ENCODE peak calls at places on chromosomes 16 and 17, in nine cellular contexts. U is B cell; F is kidney epithelial cell; O is ovary; N is neural crest cell; D is pancreas; Y is BJ; P is cardiac fibroblast; W is CD4-positive, alpha-beta T cell. Q is an unnamed sample.

GRCh38 chr16:75929056-75929455 is 202.8 kb upstream of the CPHXL start:
- DNase-seq in U (no peak), F (no peak), O (no peak), N (no peak), D (no peak), Y (no peak), P (no peak), W (no peak), Q (no peak)

GRCh38 chr17:37089998-37090397 is 141.2 kb downstream of the AATF start:
- DNase-seq in U (no peak), F (no peak), O (no peak), N (no peak), D (no peak), Y (no peak), P (no peak), W (peak; percentile 7), Q (no peak)

GRCh38 chr16:69798466-69798865 is 36.3 kb downstream of the WWP2 start:
- DNase-seq in U (no peak), F (no peak), O (no peak), N (no peak), D (no peak), Y (no peak), P (peak; percentile 34), W (no peak), Q (no peak)

GRCh38 chr16:72530434-72530833 is 358.5 kb upstream of the PMFBP1 start:
- DNase-seq in U (no peak), F (no peak), O (no peak), N (no peak), D (no peak), Y (no peak), P (peak; percentile 97), W (no peak), Q (no peak)

GRCh38 chr17:43591750-43592562 is 45.8 kb upstream of the ETV4 start:
- DNase-seq in U (no peak), F (no peak), O (peak; percentile 79), N (no peak), D (no peak), Y (no peak), P (peak; percentile 93), W (no peak), Q (peak; percentile 63)

GRCh38 chr17:74671031-74671771 is 41.5 kb downstream of the CD300LF start:
- DNase-seq in U (peak; percentile 57), F (peak; percentile 1), O (peak; percentile 22), N (peak; percentile 90), D (peak; percentile 69), Y (no peak), P (peak; percentile 76), W (peak; percentile 68), Q (peak; percentile 58)

GRCh38 chr16:29736112-29736511 is 9.7 kb downstream of the C16orf54 start:
- DNase-seq in U (no peak), F (no peak), O (no peak), N (no peak), D (no peak), Y (no peak), P (no peak), W (no peak), Q (no peak)

GRCh38 chr17:8885968-8886674 is 18.6 kb upstream of the PIK3R6 start:
- DNase-seq in U (no peak), F (no peak), O (no peak), N (no peak), D (no peak), Y (no peak), P (no peak), W (no peak), Q (no peak)

GRCh38 chr17:78885956-78886355 is 17.0 kb downstream of the CEP295NL start:
- DNase-seq in U (no peak), F (no peak), O (no peak), N (no peak), D (no peak), Y (no peak), P (no peak), W (no peak), Q (no peak)

GRCh38 chr17:78528541-78528940 is 48.7 kb downstream of the DNAH17 start:
- DNase-seq in U (no peak), F (no peak), O (no peak), N (no peak), D (no peak), Y (no peak), P (no peak), W (no peak), Q (no peak)

GRCh38 chr17:79661292-79662041 is 50.6 kb upstream of the RBFOX3 start:
- DNase-seq in U (no peak), F (no peak), O (no peak), N (no peak), D (no peak), Y (no peak), P (no peak), W (no peak), Q (no peak)

GRCh38 chr17:36657390-36657762 is 56.0 kb downstream of the MRM1 start:
- DNase-seq in U (no peak), F (no peak), O (no peak), N (no peak), D (no peak), Y (no peak), P (no peak), W (no peak), Q (no peak)

GRCh38 chr16:50067290-50067853 is 1.6 kb downstream of the HEATR3 start:
- DNase-seq in U (no peak), F (no peak), O (peak; percentile 23), N (peak; percentile 8), D (no peak), Y (no peak), P (peak; percentile 71), W (no peak), Q (peak; percentile 38)

GRCh38 chr17:30590086-30590485 is 112.9 kb downstream of the GOSR1 start:
- DNase-seq in U (no peak), F (no peak), O (no peak), N (no peak), D (no peak), Y (no peak), P (no peak), W (no peak), Q (no peak)

GRCh38 chr17:37168731-37169353 is 206.9 kb upstream of the C17orf78 start:
- DNase-seq in U (no peak), F (no peak), O (no peak), N (no peak), D (no peak), Y (no peak), P (no peak), W (no peak), Q (no peak)

GRCh38 chr17:50111687-50112655 is 16.8 kb downstream of the PDK2 start:
- DNase-seq in U (no peak), F (no peak), O (no peak), N (peak; percentile 32), D (peak; percentile 58), Y (no peak), P (no peak), W (no peak), Q (no peak)

GRCh38 chr16:10040136-10041080 is 141.8 kb downstream of the GRIN2A start:
- DNase-seq in U (no peak), F (no peak), O (no peak), N (no peak), D (no peak), Y (no peak), P (no peak), W (no peak), Q (no peak)

GRCh38 chr17:44561237-44561623 is 3.9 kb downstream of the FZD2 start:
- DNase-seq in U (no peak), F (no peak), O (no peak), N (no peak), D (no peak), Y (no peak), P (no peak), W (no peak), Q (no peak)

GRCh38 chr17:66904760-66905637 is 59.5 kb upstream of the CACNG4 start:
- DNase-seq in U (no peak), F (no peak), O (peak; percentile 37), N (no peak), D (peak; percentile 74), Y (no peak), P (peak; percentile 60), W (no peak), Q (peak; percentile 49)

GRCh38 chr17:16941072-16941641 is 30.8 kb downstream of the TNFRSF13B start:
- DNase-seq in U (no peak), F (no peak), O (no peak), N (no peak), D (peak; percentile 8), Y (no peak), P (no peak), W (no peak), Q (no peak)

GRCh38 chr16:47983999-47984580 is 171.7 kb downstream of the ABCC12 start:
- DNase-seq in U (no peak), F (no peak), O (no peak), N (no peak), D (no peak), Y (no peak), P (no peak), W (no peak), Q (no peak)

GRCh38 chr17:12485361-12485911 is 180.3 kb upstream of the MYOCD start:
- DNase-seq in U (no peak), F (no peak), O (no peak), N (no peak), D (no peak), Y (no peak), P (peak; percentile 6), W (no peak), Q (no peak)
- TF ChIP-seq CTCF in U (no peak), F (no peak), O (no peak), N (no peak), D (no peak), Y (no peak), P (no peak), W (no peak), Q (no peak)

DNA sequence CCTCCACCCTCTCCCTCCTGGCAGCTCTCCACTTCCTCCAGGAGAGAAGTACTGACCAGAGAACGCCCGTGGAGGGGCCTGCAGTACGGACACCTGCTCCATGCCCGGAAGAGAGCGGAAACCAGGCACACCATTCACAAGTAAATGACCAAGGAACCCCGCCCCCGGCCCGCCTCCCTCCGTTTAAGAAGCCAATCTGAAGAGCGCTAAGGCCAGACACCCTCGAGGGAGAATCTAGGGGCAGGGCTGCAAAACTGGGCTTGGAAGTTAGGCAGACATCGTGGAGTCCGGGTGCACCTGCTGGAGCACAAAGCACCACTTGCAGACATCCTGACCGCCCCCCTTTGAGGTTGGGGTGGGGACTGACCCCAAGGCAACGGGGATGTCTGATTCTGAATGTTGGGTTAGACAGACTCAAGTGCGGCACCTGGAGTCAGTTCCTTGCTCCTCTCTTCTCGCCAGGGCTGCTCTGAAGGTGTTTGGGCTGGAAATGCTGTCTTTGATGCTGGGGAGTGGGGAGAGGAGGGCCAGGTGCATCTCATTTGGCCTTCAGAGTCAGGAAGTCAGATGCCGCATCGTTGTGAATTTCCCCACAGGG is 964 bp upstream of the FAAP100 start:
- DNase-seq in U (peak; percentile 81), F (peak; percentile 56), O (peak; percentile 65), N (peak; percentile 40), D (no peak), Y (no peak), P (peak; percentile 83), W (peak; percentile 66), Q (no peak)
- TF ChIP-seq CTCF in U (no peak), F (peak; percentile 24), O (no peak), N (no peak), D (no peak), Y (peak; percentile 11), P (no peak), W (peak; percentile 0), Q (no peak)

GRCh38 chr17:82615084-82616020 is 32.9 kb downstream of the WDR45B start:
- DNase-seq in U (no peak), F (no peak), O (no peak), N (no peak), D (no peak), Y (no peak), P (no peak), W (no peak), Q (no peak)
- TF ChIP-seq CTCF in U (no peak), F (peak; percentile 20), O (no peak), N (no peak), D (no peak), Y (no peak), P (no peak), W (no peak), Q (peak; percentile 10)

GRCh38 chr17:73646409-73647305 is 2.4 kb upstream of the SDK2 start:
- DNase-seq in U (no peak), F (no peak), O (no peak), N (peak; percentile 34), D (no peak), Y (no peak), P (no peak), W (no peak), Q (no peak)
- TF ChIP-seq CTCF in U (peak; percentile 21), F (no peak), O (no peak), N (peak; percentile 45), D (no peak), Y (peak; percentile 16), P (no peak), W (no peak), Q (peak; percentile 22)

Q was measured in astrocyte of the cerebellum.